ENCODE peak calls at places on chromosomes 7 and 10, in five cellular contexts. One of them, this sample, is unnamed. For H4K20me1, the result is how much of the 10 kb centered on the place peaks cover.

GRCh38 chr7:46515844-46516590 is 594.9 kb upstream of the IGFBP3 start:
- DNase-seq in K562: no peak
- DNase-seq in GM12878: no peak
- DNase-seq in SK-N-SH: no peak
- DNase-seq in HepG2: no peak
- DNase-seq in this sample: no peak

GRCh38 chr7:264541-265191 is 25.3 kb upstream of the FOXL3 start:
- DNase-seq in K562: no peak
- DNase-seq in GM12878: no peak
- DNase-seq in SK-N-SH: no peak
- DNase-seq in HepG2: no peak
- DNase-seq in this sample: no peak

GRCh38 chr7:3641556-3641955 is 340.5 kb downstream of the SDK1 start:
- DNase-seq in SK-N-SH: no peak
- DNase-seq in K562: no peak
- DNase-seq in GM12878: no peak
- DNase-seq in HepG2: no peak
- DNase-seq in this sample: no peak

GRCh38 chr7:7017707-7018265 is 164.6 kb upstream of the C1GALT1 start:
- DNase-seq in GM12878: no peak
- DNase-seq in K562: no peak
- DNase-seq in SK-N-SH: no peak
- DNase-seq in HepG2: no peak
- DNase-seq in this sample: no peak

GRCh38 chr7:132465516-132465915 is 110.8 kb downstream of the PLXNA4 start:
- DNase-seq in SK-N-SH: no peak
- DNase-seq in GM12878: no peak
- DNase-seq in K562: no peak
- DNase-seq in HepG2: no peak
- DNase-seq in this sample: no peak

GRCh38 chr7:7746419-7746818 is 28.0 kb upstream of the RPA3 start:
- DNase-seq in HepG2: no peak
- DNase-seq in GM12878: no peak
- DNase-seq in SK-N-SH: peak
- DNase-seq in K562: no peak
- DNase-seq in this sample: no peak

GRCh38 chr10:30980951-30981616 is 50.6 kb downstream of the ZNF438 start:
- DNase-seq in GM12878: no peak
- DNase-seq in HepG2: no peak
- DNase-seq in K562: no peak
- DNase-seq in SK-N-SH: no peak
- DNase-seq in this sample: no peak

GRCh38 chr10:112209534-112210200 is 26.1 kb upstream of the GPAM start:
- DNase-seq in SK-N-SH: peak
- DNase-seq in HepG2: no peak
- DNase-seq in GM12878: no peak
- DNase-seq in K562: no peak
- DNase-seq in this sample: no peak

GRCh38 chr10:3094565-3095168 is 27.3 kb downstream of the PFKP start:
- DNase-seq in K562: peak
- DNase-seq in GM12878: no peak
- DNase-seq in HepG2: peak
- DNase-seq in SK-N-SH: no peak
- DNase-seq in this sample: no peak

GRCh38 chr7:2521952-2522591 is 2.5 kb downstream of the LFNG start:
- DNase-seq in GM12878: no peak
- DNase-seq in HepG2: no peak
- DNase-seq in K562: no peak
- DNase-seq in SK-N-SH: no peak
- DNase-seq in this sample: no peak

GRCh38 chr7:149291036-149291835 is 29.2 kb downstream of the ZNF783 start:
- DNase-seq in K562: no peak
- DNase-seq in GM12878: no peak
- DNase-seq in SK-N-SH: no peak
- DNase-seq in HepG2: no peak
- DNase-seq in this sample: no peak

GRCh38 chr10:102309236-102309635 is 63.9 kb downstream of the GBF1 start:
- DNase-seq in GM12878: no peak
- DNase-seq in K562: no peak
- DNase-seq in SK-N-SH: no peak
- DNase-seq in HepG2: no peak
- DNase-seq in this sample: no peak

GRCh38 chr10:108544500-108545120 is 1378.7 kb downstream of the XPNPEP1 start:
- DNase-seq in K562: no peak
- DNase-seq in GM12878: no peak
- DNase-seq in HepG2: peak
- DNase-seq in SK-N-SH: peak
- DNase-seq in this sample: no peak

GRCh38 chr10:71213127-71213616 is 802 bp downstream of the UNC5B start:
- DNase-seq in K562: peak
- DNase-seq in GM12878: no peak
- DNase-seq in SK-N-SH: peak
- DNase-seq in HepG2: no peak
- DNase-seq in this sample: peak

GRCh38 chr7:1402110-1402790 is 57.0 kb downstream of the MICALL2 start:
- DNase-seq in HepG2: no peak
- DNase-seq in K562: no peak
- DNase-seq in GM12878: no peak
- DNase-seq in SK-N-SH: no peak
- DNase-seq in this sample: no peak
- TF ChIP-seq ZBTB33 in HepG2: no peak
- TF ChIP-seq ZBTB33 in K562: no peak
- TF ChIP-seq ZBTB33 in GM12878: no peak
- TF ChIP-seq ZBTB33 in SK-N-SH: no peak
- TF ChIP-seq ZBTB33 in this sample: no peak

DNA sequence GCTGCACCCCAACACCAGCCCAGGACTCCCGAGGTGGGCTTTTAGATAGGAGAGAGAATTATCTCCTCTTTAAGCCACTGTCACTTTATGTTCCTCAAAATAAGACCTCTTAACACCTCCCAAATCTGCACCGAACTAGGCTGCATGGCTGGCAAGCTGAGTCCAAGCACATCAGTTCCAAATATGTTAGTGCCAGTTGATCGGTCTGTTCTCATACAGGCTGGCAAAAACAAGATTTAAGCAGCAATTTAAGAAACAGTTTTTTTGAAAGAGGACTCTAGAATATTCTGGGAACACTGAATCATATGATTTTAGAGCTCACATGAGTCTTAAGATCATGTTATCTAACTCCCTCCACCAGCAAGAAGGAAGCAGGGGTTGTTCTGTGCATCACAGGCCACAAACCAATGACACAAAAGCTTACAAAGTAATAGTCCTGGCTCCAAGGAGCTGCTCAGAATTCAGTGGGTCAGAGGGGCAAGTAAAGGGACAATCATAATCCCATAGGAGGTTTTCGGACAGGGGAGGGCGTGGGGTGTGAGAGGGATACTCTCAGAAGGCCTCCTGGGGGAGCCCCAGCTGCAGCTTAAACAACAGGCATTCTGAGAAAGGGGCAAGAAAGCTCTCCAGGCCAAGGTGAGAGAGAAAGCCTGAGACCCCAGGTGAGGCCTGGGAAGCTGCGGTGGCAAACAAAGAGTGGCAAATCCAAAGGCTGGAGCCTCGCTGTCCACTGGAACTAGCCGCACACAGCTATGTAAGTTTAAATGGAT is 7.1 kb downstream of the COBL start:
- DNase-seq in GM12878: no peak
- DNase-seq in SK-N-SH: no peak
- DNase-seq in HepG2: no peak
- DNase-seq in K562: no peak
- DNase-seq in this sample: no peak
- H4K20me1 ChIP-seq in GM12878: under half
- H4K20me1 ChIP-seq in SK-N-SH: under half
- H4K20me1 ChIP-seq in HepG2: under half
- H4K20me1 ChIP-seq in K562: under half
- H4K20me1 ChIP-seq in this sample: under half

GRCh38 chr7:85237721-85238120 is 50.9 kb upstream of the SEMA3D start:
- DNase-seq in SK-N-SH: no peak
- DNase-seq in HepG2: no peak
- DNase-seq in K562: no peak
- DNase-seq in GM12878: no peak
- DNase-seq in this sample: no peak
- TF ChIP-seq CTCF in SK-N-SH: no peak
- TF ChIP-seq CTCF in HepG2: no peak
- TF ChIP-seq CTCF in K562: no peak
- TF ChIP-seq CTCF in GM12878: no peak
- TF ChIP-seq CTCF in this sample: no peak

GRCh38 chr7:95662987-95663386 is 66.7 kb upstream of the PDK4 start:
- DNase-seq in GM12878: no peak
- DNase-seq in HepG2: no peak
- DNase-seq in K562: no peak
- DNase-seq in SK-N-SH: no peak
- DNase-seq in this sample: no peak

GRCh38 chr7:95660023-95660434 is 63.7 kb upstream of the PDK4 start:
- DNase-seq in K562: no peak
- DNase-seq in GM12878: no peak
- DNase-seq in SK-N-SH: no peak
- DNase-seq in HepG2: no peak
- DNase-seq in this sample: no peak

DNA sequence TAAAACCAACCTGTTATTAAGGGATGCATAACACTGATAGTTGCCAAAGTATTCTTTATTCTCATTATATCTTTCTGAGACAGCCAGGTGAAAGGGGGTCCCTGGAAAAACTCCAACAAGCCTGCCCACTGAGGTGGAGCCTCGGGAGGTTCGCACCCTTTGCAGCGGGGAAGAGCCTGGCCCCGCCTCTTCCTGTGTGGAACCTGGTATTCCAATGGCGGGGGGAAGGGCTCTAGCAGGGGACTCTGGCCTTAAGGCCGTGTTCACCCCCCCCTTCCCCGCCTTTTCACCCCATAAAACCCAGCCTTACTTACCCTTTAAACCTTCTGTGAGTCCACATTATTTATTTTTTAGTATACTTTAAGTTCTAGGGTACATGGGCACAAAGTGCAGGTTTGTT is 62.4 kb upstream of the PDK4 start:
- DNase-seq in HepG2: no peak
- DNase-seq in GM12878: no peak
- DNase-seq in K562: no peak
- DNase-seq in SK-N-SH: no peak
- DNase-seq in this sample: no peak
- TF ChIP-seq ZBTB33 in HepG2: no peak
- TF ChIP-seq ZBTB33 in GM12878: no peak
- TF ChIP-seq ZBTB33 in K562: no peak
- TF ChIP-seq ZBTB33 in SK-N-SH: no peak
- TF ChIP-seq ZBTB33 in this sample: no peak

DNA sequence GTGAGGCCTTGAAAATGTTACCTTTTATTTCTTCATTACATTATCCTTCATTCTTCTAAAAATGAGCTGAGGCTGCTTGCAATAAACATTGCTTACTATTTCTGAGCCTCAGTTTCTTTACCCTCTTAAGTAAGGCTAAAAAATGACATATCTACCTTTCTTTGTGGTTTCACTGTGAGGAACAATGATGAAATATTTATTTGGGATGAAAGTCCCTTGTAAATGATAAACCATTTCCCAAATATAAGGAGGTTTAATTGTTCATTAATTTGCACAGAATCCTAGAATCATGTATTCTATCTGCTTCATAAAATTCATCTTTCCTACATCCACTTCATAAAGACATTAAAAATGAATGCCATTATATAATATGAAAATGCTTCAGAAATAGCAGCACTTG is 27.9 kb downstream of the ZC3HAV1 start:
- DNase-seq in HepG2: no peak
- DNase-seq in SK-N-SH: no peak
- DNase-seq in GM12878: no peak
- DNase-seq in K562: no peak
- DNase-seq in this sample: no peak
- H4K20me1 ChIP-seq in HepG2: under half
- H4K20me1 ChIP-seq in SK-N-SH: under half
- H4K20me1 ChIP-seq in GM12878: under half
- H4K20me1 ChIP-seq in K562: under half
- H4K20me1 ChIP-seq in this sample: under half

DNA sequence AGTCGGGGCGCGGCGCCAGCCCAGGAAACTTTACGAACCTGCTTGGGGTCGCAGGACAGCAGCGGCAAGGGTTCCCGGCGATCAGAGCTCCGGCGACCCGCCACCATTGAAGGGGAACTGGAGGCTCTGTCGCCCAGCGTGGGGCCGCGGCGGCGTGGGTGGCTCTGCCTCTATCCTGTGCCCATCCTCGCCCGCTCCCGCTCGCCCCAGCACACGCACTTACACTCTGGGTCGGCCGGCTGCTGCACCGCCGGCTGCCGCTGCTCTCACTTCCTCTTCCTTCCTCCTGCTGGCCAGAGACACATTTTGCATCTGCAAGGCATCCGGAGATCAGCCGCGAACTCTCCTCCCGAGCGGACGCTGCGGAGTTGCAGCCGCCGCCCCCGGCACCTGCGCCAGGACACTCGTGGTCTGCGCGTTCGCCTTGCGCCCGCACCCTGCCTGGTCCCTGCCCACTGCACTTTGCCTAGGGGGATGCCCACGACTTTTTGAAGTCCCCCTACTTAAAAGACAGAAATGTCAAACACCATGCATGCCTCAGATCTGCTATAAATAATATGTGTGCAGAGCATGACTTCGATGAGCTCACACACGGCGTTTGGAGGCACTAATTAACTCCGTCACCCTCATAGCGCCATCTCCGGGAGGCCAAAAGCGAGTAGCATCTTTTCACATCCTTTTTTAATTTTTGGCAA is at the start of gene ELMO1:
- DNase-seq in SK-N-SH: peak
- DNase-seq in K562: peak
- DNase-seq in GM12878: peak
- DNase-seq in HepG2: peak
- DNase-seq in this sample: no peak
- TF ChIP-seq CTCF in SK-N-SH: no peak
- TF ChIP-seq CTCF in K562: peak
- TF ChIP-seq CTCF in GM12878: peak
- TF ChIP-seq CTCF in HepG2: peak
- TF ChIP-seq CTCF in this sample: no peak

DNA sequence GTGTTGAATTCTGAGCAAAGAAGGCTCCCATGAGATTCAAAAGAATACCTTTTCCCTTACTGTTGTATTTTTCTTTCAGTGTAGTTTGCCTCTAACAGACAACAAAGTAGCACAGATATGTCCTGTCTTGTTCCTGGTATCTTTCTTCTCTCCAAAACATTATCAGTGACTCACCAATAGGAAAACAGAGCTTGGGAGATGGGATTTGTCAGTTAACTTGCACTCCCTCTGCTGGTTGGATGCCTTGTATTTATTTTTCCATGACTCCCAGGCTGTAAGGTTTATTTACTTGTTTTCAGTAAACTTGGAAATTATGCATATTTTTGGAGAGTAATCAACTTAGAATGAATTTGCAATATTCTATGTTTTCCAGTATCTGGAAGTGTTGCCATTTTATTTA is 129.7 kb downstream of the SAMD9 start:
- DNase-seq in K562: peak
- DNase-seq in GM12878: no peak
- DNase-seq in HepG2: peak
- DNase-seq in SK-N-SH: peak
- DNase-seq in this sample: peak
- TF ChIP-seq ZBTB33 in K562: no peak
- TF ChIP-seq ZBTB33 in GM12878: no peak
- TF ChIP-seq ZBTB33 in HepG2: no peak
- TF ChIP-seq ZBTB33 in SK-N-SH: no peak
- TF ChIP-seq ZBTB33 in this sample: no peak